ENCODE peak calls at places on chromosomes 13 and 19, in seven cellular contexts. S is IMR-90, V is mesenchymal stem cell, T is neuronal stem cell, A is H9, B is H1, W is trophoblast cell. L is an unnamed sample.
A peak's percentile ranks its signal among the peaks of the same experiment; 100 is the strongest.

GRCh38 chr19:50147462-50148423 is 15.3 kb downstream of the IZUMO2 start:
- DNase-seq in T (peak; percentile 89), V (peak; percentile 67), B (no peak), S (peak; percentile 92), A (peak; percentile 89), W (peak; percentile 95), L (peak; percentile 96)

GRCh38 chr13:61410669-61411297 is 4.9 kb downstream of the PCDH20 start:
- DNase-seq in T (no peak), V (peak; percentile 8), W (peak; percentile 28), A (no peak), B (no peak), S (peak; percentile 8), L (peak; percentile 16)

GRCh38 chr13:73985789-73986188 is 148.4 kb downstream of the KLF12 start:
- DNase-seq in A (no peak), V (no peak), B (no peak), W (no peak), T (no peak), S (no peak), L (peak; percentile 55)

GRCh38 chr19:31418055-31418454 is 68.8 kb upstream of the TSHZ3 start:
- DNase-seq in S (no peak), V (no peak), T (no peak), B (no peak), A (peak; percentile 86), W (peak; percentile 48), L (peak; percentile 72)

GRCh38 chr19:36265064-36265463 is 50.2 kb downstream of the ZNF146 start:
- DNase-seq in W (no peak), V (no peak), S (no peak), A (no peak), B (no peak), T (no peak), L (no peak)

GRCh38 chr13:110984392-110984791 is 69.5 kb upstream of the ANKRD10 start:
- DNase-seq in V (no peak), S (peak; percentile 48), W (no peak), B (no peak), A (no peak), T (no peak), L (no peak)

GRCh38 chr13:74040200-74040599 is 94.0 kb downstream of the KLF12 start:
- DNase-seq in W (peak; percentile 51), S (peak; percentile 31), B (peak; percentile 58), A (peak; percentile 88), V (peak; percentile 52), T (peak; percentile 48), L (peak; percentile 93)

GRCh38 chr13:59300347-59301165 is 863.2 kb downstream of the DIAPH3 start:
- DNase-seq in B (no peak), W (no peak), T (no peak), S (no peak), A (no peak), V (no peak), L (no peak)

GRCh38 chr19:49590071-49590970 is 661 bp upstream of the PRR12 start:
- DNase-seq in S (peak; percentile 95), T (peak; percentile 97), W (peak; percentile 96), A (peak; percentile 99), V (peak; percentile 98), B (peak; percentile 98), L (peak; percentile 100)

GRCh38 chr13:99421758-99422555 is 79.3 kb upstream of the TM9SF2 start:
- DNase-seq in B (no peak), T (no peak), A (no peak), W (no peak), V (no peak), S (no peak), L (no peak)

GRCh38 chr13:101755228-101755887 is 302.9 kb downstream of the ITGBL1 start:
- DNase-seq in S (no peak), B (no peak), V (peak; percentile 27), W (peak; percentile 61), A (no peak), T (no peak), L (peak; percentile 90)

GRCh38 chr19:46898731-46899130 is 37.9 kb downstream of the ARHGAP35 start:
- DNase-seq in V (peak; percentile 41), A (no peak), W (no peak), B (no peak), T (no peak), S (peak; percentile 76), L (no peak)

GRCh38 chr19:54209058-54209747 is 8.5 kb downstream of the RPS9 start:
- DNase-seq in W (peak; percentile 59), V (no peak), A (peak; percentile 67), T (no peak), B (no peak), S (no peak), L (peak; percentile 39)

GRCh38 chr19:36997843-36998235 is 80.4 kb upstream of the ZNF420 start:
- DNase-seq in T (no peak), V (no peak), S (no peak), B (no peak), A (no peak), W (peak; percentile 79), L (no peak)

GRCh38 chr19:8017808-8018207 is 12.4 kb upstream of the ELAVL1 start:
- DNase-seq in W (peak; percentile 77), B (no peak), T (no peak), V (no peak), S (no peak), A (no peak), L (no peak)

GRCh38 chr13:43122706-43123268 is 99.4 kb downstream of the DNAJC15 start:
- DNase-seq in B (no peak), S (no peak), A (no peak), V (no peak), T (no peak), W (no peak), L (peak; percentile 97)

GRCh38 chr13:23741879-23742510 is 147.2 kb downstream of the MIPEP start:
- DNase-seq in S (no peak), V (no peak), T (peak; percentile 23), B (peak; percentile 9), W (peak; percentile 37), A (peak; percentile 66), L (peak; percentile 65)

GRCh38 chr19:34475975-34476594 is 5.5 kb upstream of the WTIP start:
- DNase-seq in A (no peak), T (no peak), S (peak; percentile 16), V (peak; percentile 31), B (no peak), W (no peak), L (peak; percentile 51)

GRCh38 chr19:57829316-57829715 is 783 bp upstream of the ZNF587B start:
- DNase-seq in W (peak; percentile 85), A (no peak), T (no peak), S (peak; percentile 40), B (no peak), V (peak; percentile 33), L (peak; percentile 90)

GRCh38 chr13:50914301-50914700 is 4.7 kb downstream of the RNASEH2B start:
- DNase-seq in T (no peak), V (peak; percentile 34), B (no peak), A (no peak), W (no peak), S (no peak), L (no peak)

GRCh38 chr19:4755459-4755858 is 31.8 kb upstream of the DPP9 start:
- DNase-seq in V (no peak), A (no peak), W (no peak), B (no peak), T (no peak), S (no peak), L (no peak)

GRCh38 chr19:50264483-50265186 is 61.2 kb downstream of the MYH14 start:
- DNase-seq in V (no peak), S (no peak), A (peak; percentile 60), B (no peak), T (no peak), W (no peak), L (peak; percentile 67)

GRCh38 chr19:7869910-7870511 is 4.2 kb downstream of the PRR36 start:
- DNase-seq in B (peak; percentile 84), A (peak; percentile 97), S (peak; percentile 8), T (peak; percentile 81), W (peak; percentile 67), V (peak; percentile 63), L (peak; percentile 82)

GRCh38 chr13:40697711-40698110 is 31.3 kb upstream of the FOXO1 start:
- DNase-seq in S (no peak), T (no peak), A (no peak), W (no peak), V (no peak), B (no peak), L (no peak)

GRCh38 chr13:34941436-34941834 is 635 bp upstream of the NBEA start:
- DNase-seq in S (no peak), T (no peak), V (no peak), B (no peak), A (no peak), W (no peak), L (no peak)

GRCh38 chr13:107866666-107867623 is 348.4 kb downstream of the LIG4 start:
- DNase-seq in B (no peak), A (peak; percentile 43), V (peak; percentile 68), W (no peak), T (peak; percentile 33), S (peak; percentile 66), L (peak; percentile 72)

GRCh38 chr19:41480336-41480735 is 37.4 kb downstream of the ERICH4 start:
- DNase-seq in B (no peak), W (no peak), A (no peak), V (no peak), S (no peak), T (no peak), L (no peak)
- H3K4ac ChIP-seq in B (no peak overlapping the region), W (no peak overlapping the region), A (no peak overlapping the region), V (no peak overlapping the region), S (no peak overlapping the region), T (no peak overlapping the region), L (no peak overlapping the region)

GRCh38 chr19:42109896-42110295 is 22.4 kb downstream of the POU2F2 start:
- DNase-seq in V (no peak), A (no peak), T (no peak), B (no peak), W (no peak), S (no peak), L (no peak)
- H3K4me1 ChIP-seq in V (peaks cover 36% of the 10 kb centered on the region), A (peaks cover 9% of the 10 kb centered on the region), T (peaks cover 13% of the 10 kb centered on the region), B (peaks cover 11% of the 10 kb centered on the region), W (peaks cover 9% of the 10 kb centered on the region), S (peaks cover 25% of the 10 kb centered on the region), L (no peaks in the 10 kb centered on the region)

DNA sequence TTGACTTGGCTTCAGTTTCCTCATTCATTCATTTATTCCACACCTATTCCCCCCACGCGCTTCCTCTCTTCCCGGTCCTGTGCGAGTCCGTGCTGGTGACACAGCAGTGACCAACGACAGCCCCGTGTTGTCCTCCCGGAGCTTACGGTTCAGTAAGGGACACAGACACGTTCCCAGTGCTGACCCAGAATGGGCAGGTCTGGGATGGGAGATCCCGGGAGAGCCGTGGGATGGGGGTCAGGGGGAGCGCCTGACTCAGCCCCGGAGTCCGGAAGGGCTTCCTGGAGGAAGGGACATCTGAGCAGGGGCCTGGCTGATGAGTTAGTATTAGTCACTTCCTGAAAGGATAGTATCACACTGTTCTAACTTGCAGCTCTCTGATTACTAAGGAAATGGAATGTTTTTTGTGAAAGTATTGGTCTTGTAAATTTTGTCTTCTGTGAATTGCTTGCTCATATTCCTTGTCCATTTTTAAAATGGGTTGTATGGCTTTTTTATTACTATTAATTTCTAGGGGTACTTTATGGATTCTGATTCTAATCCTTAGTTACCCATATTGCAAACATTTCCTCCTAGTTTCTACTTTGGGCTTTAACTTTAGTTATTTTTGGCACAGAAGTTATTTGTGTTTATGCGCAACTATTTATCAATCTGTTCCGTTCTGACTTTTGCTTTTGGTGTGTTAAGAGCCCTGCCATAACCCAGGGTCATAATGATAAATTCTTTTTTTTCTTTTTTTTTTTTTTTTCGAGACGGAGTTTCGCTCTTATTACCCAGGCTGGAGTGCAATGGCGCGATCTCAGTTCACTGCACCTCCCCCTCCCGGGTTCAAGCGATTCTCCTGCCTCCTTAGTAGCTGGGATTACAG is 708 bp upstream of the ERCC1 start:
- DNase-seq in S (peak; percentile 98), B (no peak), T (no peak), W (peak; percentile 83), V (peak; percentile 99), A (peak; percentile 86), L (peak; percentile 92)
- H2BK5ac ChIP-seq in S (peak overlapping the region; percentile 98), B (peak overlapping the region; percentile 92), T (no peak overlapping the region), W (peak overlapping the region; percentile 94), V (peak overlapping the region; percentile 39), A (no peak overlapping the region), L (peak overlapping the region; percentile 44)

GRCh38 chr19:33277434-33277833 is 24.9 kb downstream of the CEBPA start:
- DNase-seq in T (no peak), A (no peak), B (no peak), S (no peak), V (no peak), W (no peak), L (no peak)
- H3K4ac ChIP-seq in T (no peak overlapping the region), A (no peak overlapping the region), B (no peak overlapping the region), S (no peak overlapping the region), V (no peak overlapping the region), W (no peak overlapping the region), L (no peak overlapping the region)